ENCODE peak calls at places on chromosomes 5 and 9, in seven cellular contexts. One of them, this sample, is unnamed.

GRCh38 chr5:6359534-6359933 is 18.8 kb downstream of the MED10 start:
- DNase-seq in fibroblast of lung: no peak
- DNase-seq in IMR-90: no peak
- DNase-seq in PC-3: no peak
- DNase-seq in H9: no peak
- DNase-seq in astrocyte: no peak
- DNase-seq in kidney: no peak
- DNase-seq in this sample: no peak

GRCh38 chr9:100505564-100506159 is 32.7 kb downstream of the TMEFF1 start:
- DNase-seq in fibroblast of lung: peak
- DNase-seq in IMR-90: peak
- DNase-seq in PC-3: peak
- DNase-seq in H9: peak
- DNase-seq in astrocyte: peak
- DNase-seq in kidney: no peak
- DNase-seq in this sample: peak

GRCh38 chr5:71938886-71939285 is 168.4 kb upstream of the MAP1B start:
- DNase-seq in fibroblast of lung: no peak
- DNase-seq in IMR-90: no peak
- DNase-seq in PC-3: peak
- DNase-seq in H9: peak
- DNase-seq in astrocyte: no peak
- DNase-seq in kidney: no peak
- DNase-seq in this sample: peak

GRCh38 chr5:177490311-177490991 is 7.0 kb downstream of the PDLIM7 start:
- DNase-seq in fibroblast of lung: no peak
- DNase-seq in IMR-90: no peak
- DNase-seq in PC-3: no peak
- DNase-seq in H9: no peak
- DNase-seq in astrocyte: no peak
- DNase-seq in kidney: peak
- DNase-seq in this sample: no peak

GRCh38 chr5:76081811-76082783 is 1.1 kb upstream of the SV2C start:
- DNase-seq in fibroblast of lung: no peak
- DNase-seq in IMR-90: no peak
- DNase-seq in PC-3: no peak
- DNase-seq in H9: peak
- DNase-seq in astrocyte: no peak
- DNase-seq in kidney: peak
- DNase-seq in this sample: peak

GRCh38 chr5:131679911-131680310 is 44.9 kb upstream of the RAPGEF6 start:
- DNase-seq in fibroblast of lung: peak
- DNase-seq in IMR-90: peak
- DNase-seq in PC-3: no peak
- DNase-seq in H9: no peak
- DNase-seq in astrocyte: peak
- DNase-seq in kidney: no peak
- DNase-seq in this sample: no peak

GRCh38 chr9:136052433-136052880 is 42.6 kb downstream of the NACC2 start:
- DNase-seq in fibroblast of lung: no peak
- DNase-seq in IMR-90: no peak
- DNase-seq in PC-3: peak
- DNase-seq in H9: peak
- DNase-seq in astrocyte: no peak
- DNase-seq in kidney: peak
- DNase-seq in this sample: peak

GRCh38 chr9:126157826-126158431 is 168.7 kb upstream of the MVB12B start:
- DNase-seq in fibroblast of lung: no peak
- DNase-seq in IMR-90: no peak
- DNase-seq in PC-3: no peak
- DNase-seq in H9: no peak
- DNase-seq in astrocyte: no peak
- DNase-seq in kidney: no peak
- DNase-seq in this sample: no peak

DNA sequence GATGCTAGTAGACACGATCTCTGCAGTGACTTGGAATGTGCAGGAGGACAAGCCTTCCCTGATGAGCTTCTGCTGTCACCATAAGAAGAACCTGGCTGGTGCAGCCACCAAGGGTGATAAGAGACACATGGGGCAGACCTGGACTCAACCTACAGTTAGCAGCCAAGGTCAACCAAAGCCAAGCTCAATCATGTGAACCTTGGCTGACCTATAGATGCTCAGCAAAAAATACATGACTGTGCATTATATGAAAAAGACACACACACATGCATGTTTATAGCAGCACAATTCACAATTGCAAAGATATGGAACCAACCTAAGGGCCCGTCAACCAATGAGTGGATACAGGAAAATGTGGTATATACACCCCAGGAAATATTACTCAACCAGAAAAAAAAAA is 86.9 kb downstream of the TARS1 start:
- DNase-seq in fibroblast of lung: no peak
- DNase-seq in IMR-90: no peak
- DNase-seq in PC-3: no peak
- DNase-seq in H9: no peak
- DNase-seq in astrocyte: no peak
- DNase-seq in kidney: no peak
- DNase-seq in this sample: no peak
- H3K9ac ChIP-seq in fibroblast of lung: no peak
- H3K9ac ChIP-seq in IMR-90: no peak
- H3K9ac ChIP-seq in PC-3: no peak
- H3K9ac ChIP-seq in H9: no peak
- H3K9ac ChIP-seq in astrocyte: no peak
- H3K9ac ChIP-seq in kidney: no peak
- H3K9ac ChIP-seq in this sample: no peak

GRCh38 chr5:1130218-1130946 is 18.5 kb upstream of the SLC12A7 start:
- DNase-seq in fibroblast of lung: no peak
- DNase-seq in IMR-90: no peak
- DNase-seq in PC-3: peak
- DNase-seq in H9: peak
- DNase-seq in astrocyte: no peak
- DNase-seq in kidney: peak
- DNase-seq in this sample: no peak
- H3K9ac ChIP-seq in fibroblast of lung: no peak
- H3K9ac ChIP-seq in IMR-90: no peak
- H3K9ac ChIP-seq in PC-3: peak
- H3K9ac ChIP-seq in H9: no peak
- H3K9ac ChIP-seq in astrocyte: no peak
- H3K9ac ChIP-seq in kidney: no peak
- H3K9ac ChIP-seq in this sample: no peak

GRCh38 chr9:91443321-91443993 is 19.8 kb upstream of the NFIL3 start:
- DNase-seq in fibroblast of lung: no peak
- DNase-seq in IMR-90: no peak
- DNase-seq in PC-3: no peak
- DNase-seq in H9: no peak
- DNase-seq in astrocyte: no peak
- DNase-seq in kidney: peak
- DNase-seq in this sample: no peak

GRCh38 chr9:91443994-91444392 is 20.4 kb upstream of the NFIL3 start:
- DNase-seq in fibroblast of lung: no peak
- DNase-seq in IMR-90: no peak
- DNase-seq in PC-3: no peak
- DNase-seq in H9: no peak
- DNase-seq in astrocyte: no peak
- DNase-seq in kidney: no peak
- DNase-seq in this sample: no peak

GRCh38 chr9:91445135-91445534 is 21.5 kb upstream of the NFIL3 start:
- DNase-seq in fibroblast of lung: no peak
- DNase-seq in IMR-90: no peak
- DNase-seq in PC-3: no peak
- DNase-seq in H9: no peak
- DNase-seq in astrocyte: no peak
- DNase-seq in kidney: no peak
- DNase-seq in this sample: no peak
- H3K9ac ChIP-seq in fibroblast of lung: no peak
- H3K9ac ChIP-seq in IMR-90: no peak
- H3K9ac ChIP-seq in PC-3: no peak
- H3K9ac ChIP-seq in H9: no peak
- H3K9ac ChIP-seq in astrocyte: no peak
- H3K9ac ChIP-seq in kidney: no peak
- H3K9ac ChIP-seq in this sample: no peak

DNA sequence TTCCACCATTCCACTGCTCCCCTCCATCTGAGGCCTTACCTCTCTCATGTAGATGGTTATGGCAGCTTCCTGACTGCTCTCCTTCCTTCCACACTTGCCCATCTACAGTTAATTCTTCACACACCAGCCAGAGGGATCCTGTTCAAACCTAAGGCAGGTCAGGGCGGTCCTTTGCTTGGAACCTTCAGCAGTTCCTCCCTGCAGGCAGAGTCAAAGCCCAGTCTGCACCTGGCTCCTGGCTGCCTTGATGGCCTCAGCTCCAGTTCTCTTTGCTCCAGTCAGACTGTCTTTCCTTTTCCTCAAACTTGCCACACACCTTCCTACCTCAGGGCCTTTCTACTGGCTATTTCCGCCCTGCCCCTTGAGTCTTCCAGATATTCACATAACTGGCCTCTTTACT is 30.2 kb upstream of the NR3C1 start:
- DNase-seq in fibroblast of lung: no peak
- DNase-seq in IMR-90: no peak
- DNase-seq in PC-3: no peak
- DNase-seq in H9: no peak
- DNase-seq in astrocyte: no peak
- DNase-seq in kidney: no peak
- DNase-seq in this sample: no peak
- H3K9ac ChIP-seq in fibroblast of lung: no peak
- H3K9ac ChIP-seq in IMR-90: no peak
- H3K9ac ChIP-seq in PC-3: no peak
- H3K9ac ChIP-seq in H9: no peak
- H3K9ac ChIP-seq in astrocyte: no peak
- H3K9ac ChIP-seq in kidney: no peak
- H3K9ac ChIP-seq in this sample: no peak

This sample was measured in endodermal cell.